ENCODE peak calls at places on chromosomes 6 and 20, in seven cellular contexts. O, F, W, D, L, H and R are unnamed samples. For H3K9me3 and H3K4me1, the result is how much of the 10 kb centered on the place peaks cover.

GRCh38 chr20:31721408-31722332 is 998 bp downstream of the BCL2L1 start:
- DNase-seq in O (no peak), F (no peak), W (no peak), D (no peak), L (no peak), H (no peak), R (no peak)

GRCh38 chr6:31490115-31490873 is 7.7 kb upstream of the MICB start:
- DNase-seq in O (no peak), F (no peak), W (no peak), D (no peak), L (no peak), H (no peak), R (no peak)

GRCh38 chr6:125584468-125584939 is 164.9 kb upstream of the HEY2 start:
- DNase-seq in O (no peak), F (no peak), W (no peak), D (peak), L (no peak), H (no peak), R (peak)

GRCh38 chr6:121335111-121336008 is 1.1 kb upstream of the TBC1D32 start:
- DNase-seq in O (peak), F (no peak), W (no peak), D (no peak), L (no peak), H (no peak), R (no peak)

GRCh38 chr6:138944412-138944811 is 43.6 kb downstream of the REPS1 start:
- DNase-seq in O (peak), F (peak), W (no peak), D (peak), L (peak), H (no peak), R (no peak)

GRCh38 chr6:105204331-105204730 is 24.5 kb upstream of the POPDC3 start:
- DNase-seq in O (peak), F (peak), W (no peak), D (no peak), L (no peak), H (no peak), R (no peak)

GRCh38 chr6:157263881-157264397 is 59.4 kb downstream of the TMEM242 start:
- DNase-seq in O (no peak), F (no peak), W (no peak), D (no peak), L (no peak), H (peak), R (no peak)

GRCh38 chr6:26388441-26388840 is 5.5 kb downstream of the BTN2A2 start:
- DNase-seq in O (peak), F (no peak), W (no peak), D (no peak), L (no peak), H (no peak), R (no peak)

GRCh38 chr6:143021543-143021942 is 39.1 kb upstream of the AIG1 start:
- DNase-seq in O (no peak), F (no peak), W (no peak), D (no peak), L (no peak), H (no peak), R (no peak)

GRCh38 chr6:291697-292505 is at the start of gene DUSP22:
- DNase-seq in O (peak), F (peak), W (peak), D (peak), L (peak), H (peak), R (peak)

GRCh38 chr20:61891916-61892649 is 173.6 kb downstream of the TAF4 start:
- DNase-seq in O (no peak), F (no peak), W (no peak), D (no peak), L (no peak), H (no peak), R (no peak)

GRCh38 chr6:32439708-32440214 is at the start of gene HLA-DRA:
- DNase-seq in O (peak), F (no peak), W (no peak), D (peak), L (peak), H (no peak), R (no peak)

GRCh38 chr20:51338692-51339440 is 203.7 kb downstream of the NFATC2 start:
- DNase-seq in O (peak), F (no peak), W (no peak), D (no peak), L (no peak), H (no peak), R (no peak)

GRCh38 chr6:105072799-105073199 is 107.0 kb downstream of the POPDC3 start:
- DNase-seq in O (peak), F (peak), W (no peak), D (no peak), L (no peak), H (no peak), R (no peak)

GRCh38 chr6:110116258-110116657 is 63.2 kb downstream of the WASF1 start:
- DNase-seq in O (no peak), F (no peak), W (no peak), D (peak), L (no peak), H (no peak), R (no peak)

GRCh38 chr6:119355157-119355556 is 5.6 kb upstream of the MAN1A1 start:
- DNase-seq in O (no peak), F (no peak), W (no peak), D (no peak), L (no peak), H (no peak), R (peak)

GRCh38 chr6:42702200-42702599 is 20.2 kb downstream of the PRPH2 start:
- DNase-seq in O (peak), F (no peak), W (no peak), D (no peak), L (no peak), H (no peak), R (no peak)

GRCh38 chr6:86500035-86500434 is 437.3 kb upstream of the HTR1E start:
- DNase-seq in O (no peak), F (no peak), W (no peak), D (no peak), L (no peak), H (no peak), R (no peak)

GRCh38 chr20:63238491-63239126 is 2.9 kb downstream of the BIRC7 start:
- DNase-seq in O (no peak), F (no peak), W (no peak), D (no peak), L (no peak), H (no peak), R (peak)

GRCh38 chr20:61659652-61660346 is 405.9 kb downstream of the TAF4 start:
- DNase-seq in O (no peak), F (no peak), W (no peak), D (no peak), L (no peak), H (no peak), R (no peak)

GRCh38 chr20:25035924-25036323 is 22.0 kb downstream of the ACSS1 start:
- DNase-seq in O (no peak), F (no peak), W (no peak), D (no peak), L (no peak), H (no peak), R (peak)
- H3K4me3 ChIP-seq in O (no peak), F (no peak), W (no peak), D (no peak), L (no peak), H (no peak), R (no peak)

GRCh38 chr6:167567142-167568033 is 242.5 kb downstream of the TTLL2 start:
- DNase-seq in O (no peak), F (no peak), W (no peak), D (no peak), L (no peak), H (peak), R (peak)
- H3K9me3 ChIP-seq in O (under half), F (under half), W (under half), D (under half), L (under half), H (under half), R (under half)

DNA sequence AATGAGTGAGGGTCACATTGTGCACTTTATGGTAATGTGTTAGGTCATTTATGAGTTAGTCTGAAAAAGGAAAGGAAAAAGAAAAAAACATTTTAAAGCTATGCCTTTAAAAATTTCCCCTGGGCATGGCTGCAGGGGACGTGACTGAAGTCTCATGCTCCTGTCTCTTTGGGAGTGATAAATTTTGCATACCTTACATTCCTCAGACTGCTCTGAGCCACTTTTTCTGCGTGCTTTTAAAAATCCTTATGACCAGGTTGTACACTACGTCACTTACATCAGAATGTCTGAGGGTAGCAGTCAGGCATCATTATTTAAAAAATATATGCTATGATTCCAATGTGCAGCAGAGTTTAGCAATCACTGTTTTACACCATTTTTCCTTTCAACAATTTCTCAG is 121.2 kb downstream of the RFPL4B start:
- DNase-seq in O (peak), F (peak), W (no peak), D (no peak), L (no peak), H (no peak), R (no peak)
- H3K4me1 ChIP-seq in O (under half), F (under half), W (under half), D (under half), L (under half), H (under half), R (under half)

GRCh38 chr6:106247733-106248132 is 77.8 kb downstream of the ATG5 start:
- DNase-seq in O (no peak), F (no peak), W (no peak), D (no peak), L (no peak), H (no peak), R (no peak)
- H3K4me3 ChIP-seq in O (no peak), F (no peak), W (no peak), D (no peak), L (no peak), H (no peak), R (no peak)

GRCh38 chr6:55998586-55998985 is 123.2 kb upstream of the BMP5 start:
- DNase-seq in O (no peak), F (no peak), W (no peak), D (no peak), L (no peak), H (no peak), R (no peak)

GRCh38 chr6:55997223-55997874 is 122.0 kb upstream of the BMP5 start:
- DNase-seq in O (no peak), F (no peak), W (no peak), D (no peak), L (no peak), H (no peak), R (no peak)

GRCh38 chr6:55993418-55993817 is 118.0 kb upstream of the BMP5 start:
- DNase-seq in O (no peak), F (no peak), W (no peak), D (no peak), L (no peak), H (no peak), R (no peak)
- H3K9me3 ChIP-seq in O (under half), F (under half), W (under half), D (under half), L (under half), H (under half), R (under half)

GRCh38 chr6:44036196-44036595 is 91.1 kb downstream of the MRPL14 start:
- DNase-seq in O (peak), F (peak), W (no peak), D (no peak), L (no peak), H (peak), R (no peak)

GRCh38 chr6:44039191-44039719 is 88.0 kb downstream of the MRPL14 start:
- DNase-seq in O (no peak), F (no peak), W (no peak), D (no peak), L (no peak), H (peak), R (no peak)

GRCh38 chr6:44038543-44039065 is 88.6 kb downstream of the MRPL14 start:
- DNase-seq in O (no peak), F (no peak), W (no peak), D (no peak), L (no peak), H (peak), R (no peak)

GRCh38 chr6:44036699-44037101 is 90.6 kb downstream of the MRPL14 start:
- DNase-seq in O (no peak), F (no peak), W (no peak), D (no peak), L (no peak), H (peak), R (no peak)

GRCh38 chr6:44037847-44038542 is 89.3 kb downstream of the MRPL14 start:
- DNase-seq in O (no peak), F (no peak), W (no peak), D (no peak), L (no peak), H (peak), R (no peak)
- H3K4me1 ChIP-seq in O (half or more), F (half or more), W (under half), D (under half), L (under half), H (under half), R (under half)

DNA sequence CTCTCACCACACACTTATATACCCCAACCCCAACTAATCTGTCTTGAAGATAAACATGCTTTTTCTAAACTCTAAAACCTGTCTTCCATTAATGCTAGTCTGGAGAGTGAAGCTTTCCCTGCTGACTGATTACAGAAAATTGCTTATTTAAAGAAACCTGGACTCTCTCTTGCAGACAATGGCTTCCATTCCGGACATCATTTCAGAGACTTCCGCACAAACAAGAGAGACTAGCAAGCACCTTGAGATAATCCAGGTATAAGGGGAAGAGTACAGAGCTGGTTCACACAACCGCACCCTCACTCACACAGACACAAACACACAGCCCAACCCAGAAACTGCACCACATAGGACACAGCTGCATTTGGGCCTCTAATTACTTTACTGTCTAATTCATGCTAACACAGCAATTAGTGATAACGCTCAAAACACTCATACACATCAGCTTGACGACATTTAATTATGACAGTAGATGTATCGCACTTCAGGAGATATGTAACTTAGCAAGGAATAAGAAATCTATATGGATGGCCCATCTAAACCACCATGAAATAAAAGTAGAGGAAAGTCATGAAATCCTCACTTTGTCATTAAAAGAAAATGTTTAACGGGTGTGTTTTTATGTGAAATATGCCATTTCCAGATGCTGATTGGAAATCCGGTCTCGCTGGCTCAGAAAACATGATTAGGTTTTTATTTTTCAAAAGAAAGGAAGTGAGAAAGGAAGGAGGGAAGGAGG is 138.1 kb upstream of the JARID2 start:
- DNase-seq in O (no peak), F (no peak), W (no peak), D (no peak), L (no peak), H (no peak), R (no peak)
- H3K4me3 ChIP-seq in O (no peak), F (no peak), W (no peak), D (no peak), L (no peak), H (no peak), R (no peak)

GRCh38 chr20:55565374-55565773 is 439.9 kb downstream of the CBLN4 start:
- DNase-seq in O (no peak), F (no peak), W (no peak), D (no peak), L (no peak), H (no peak), R (no peak)
- H3K9me3 ChIP-seq in O (under half), F (under half), W (under half), D (under half), L (under half), H (under half), R (under half)